ENCODE peak calls at places on chromosomes 16 and 17, in seven cellular contexts. Q is RWPE1; M is astrocyte of the cerebellum; L is astrocyte; P is T-helper 9 cell; F is stimulated activated CD4-positive, alpha-beta T cell treated with anti-CD3 and anti-CD28 coated beads, Interleukin-4, amount 100 ng/mL, for 4 hours; C is stimulated activated CD8-positive, alpha-beta memory T cell treated with anti-CD3 and anti-CD28 coated beads, Interleukin-2, amount 100 ng/mL, for 48 hours. T is an unnamed sample.

GRCh38 chr17:57451126-57451690 is 194.9 kb downstream of the MSI2 start:
- DNase-seq in Q (no peak), M (no peak), L (no peak), P (no peak), F (no peak), C (no peak), T (no peak)

GRCh38 chr16:72301416-72302048 is 129.6 kb upstream of the PMFBP1 start:
- DNase-seq in Q (no peak), M (no peak), L (no peak), P (no peak), F (no peak), C (no peak), T (no peak)

GRCh38 chr17:64004218-64004770 is 6.1 kb downstream of the PRR29 start:
- DNase-seq in Q (no peak), M (no peak), L (no peak), P (no peak), F (no peak), C (no peak), T (no peak)

GRCh38 chr17:35748979-35749378 is 4.1 kb downstream of the GAS2L2 start:
- DNase-seq in Q (no peak), M (no peak), L (no peak), P (no peak), F (no peak), C (no peak), T (no peak)

GRCh38 chr17:31254654-31255053 is 42.4 kb downstream of the OMG start:
- DNase-seq in Q (no peak), M (no peak), L (no peak), P (no peak), F (no peak), C (no peak), T (no peak)

GRCh38 chr17:9702916-9703780 is 57.8 kb downstream of the USP43 start:
- DNase-seq in Q (no peak), M (no peak), L (no peak), P (no peak), F (no peak), C (no peak), T (no peak)

GRCh38 chr16:21574372-21574771 is 25.0 kb upstream of the METTL9 start:
- DNase-seq in Q (no peak), M (no peak), L (no peak), P (no peak), F (no peak), C (no peak), T (no peak)

GRCh38 chr17:76598004-76598439 is 12.4 kb upstream of the ST6GALNAC2 start:
- DNase-seq in Q (no peak), M (no peak), L (no peak), P (no peak), F (no peak), C (no peak), T (peak)

GRCh38 chr17:54771409-54771808 is 129.2 kb upstream of the TOM1L1 start:
- DNase-seq in Q (no peak), M (no peak), L (no peak), P (no peak), F (no peak), C (no peak), T (no peak)